ENCODE peak calls at places on chromosomes 13 and 19, in eight cellular contexts. A, I, D, W, B, N, Y and Z are unnamed samples.

GRCh38 chr13:19836472-19836871 is 27.0 kb downstream of the ZMYM5 start:
- DNase-seq in A (no peak), I (no peak), D (peak; percentile 72), W (no peak), B (no peak), N (no peak), Y (no peak), Z (peak; percentile 58)

GRCh38 chr19:30857388-30857787 is 485.2 kb downstream of the ZNF536 start:
- DNase-seq in A (no peak), I (no peak), D (no peak), W (no peak), B (no peak), N (no peak), Y (no peak), Z (no peak)

GRCh38 chr19:19120308-19121156 is 17.7 kb downstream of the TMEM161A start:
- DNase-seq in A (no peak), I (no peak), D (peak; percentile 89), W (peak; percentile 43), B (no peak), N (no peak), Y (no peak), Z (peak; percentile 89)

GRCh38 chr13:32001392-32001768 is 30.2 kb upstream of the FRY start:
- DNase-seq in A (no peak), I (no peak), D (peak; percentile 62), W (peak; percentile 64), B (peak; percentile 40), N (no peak), Y (no peak), Z (peak; percentile 72)

GRCh38 chr13:78182813-78183212 is 264.2 kb upstream of the EDNRB start:
- DNase-seq in A (no peak), I (no peak), D (no peak), W (no peak), B (no peak), N (no peak), Y (no peak), Z (no peak)

GRCh38 chr19:17043744-17044143 is 17.1 kb upstream of the CPAMD8 start:
- DNase-seq in A (no peak), I (no peak), D (no peak), W (no peak), B (no peak), N (no peak), Y (no peak), Z (no peak)

GRCh38 chr13:45909724-45910123 is 58.2 kb upstream of the SIAH3 start:
- DNase-seq in A (no peak), I (no peak), D (no peak), W (no peak), B (no peak), N (no peak), Y (no peak), Z (no peak)

GRCh38 chr19:18020212-18021067 is 12.5 kb downstream of the ARRDC2 start:
- DNase-seq in A (no peak), I (no peak), D (peak; percentile 60), W (no peak), B (peak; percentile 89), N (peak; percentile 90), Y (peak; percentile 94), Z (peak; percentile 48)

GRCh38 chr13:33174980-33175379 is 110.6 kb downstream of the STARD13 start:
- DNase-seq in A (no peak), I (no peak), D (peak; percentile 45), W (no peak), B (no peak), N (no peak), Y (no peak), Z (no peak)

GRCh38 chr19:17735410-17735809 is 15.9 kb upstream of the FCHO1 start:
- DNase-seq in A (no peak), I (no peak), D (no peak), W (no peak), B (no peak), N (no peak), Y (no peak), Z (no peak)

GRCh38 chr19:35882074-35882832 is 13.9 kb downstream of the APLP1 start:
- DNase-seq in A (peak; percentile 49), I (peak; percentile 27), D (peak; percentile 73), W (peak; percentile 74), B (no peak), N (peak; percentile 81), Y (peak; percentile 34), Z (peak; percentile 84)

GRCh38 chr19:3062165-3063105 is at the start of gene TLE5:
- DNase-seq in A (peak; percentile 42), I (peak; percentile 61), D (peak; percentile 43), W (peak; percentile 86), B (peak; percentile 63), N (peak; percentile 48), Y (peak; percentile 72), Z (peak; percentile 42)